ENCODE peak calls at places on chromosomes 11 and 22, in ten cellular contexts. L is mammary epithelial cell, Z is K562, U is neuronal stem cell, C is fibroblast of lung, B is GM23338, D is mesenchymal stem cell, Q is OCI-LY7, F is neural progenitor cell, V is GM23248. J is an unnamed sample. For H3K36me3, the result is how much of the 10 kb centered on the place peaks cover.

GRCh38 chr22:32185821-32186220 is 19.1 kb downstream of the RFPL2 start:
- DNase-seq in F (no peak), Q (no peak), V (no peak), U (no peak), Z (no peak), C (no peak), B (no peak), L (no peak), D (no peak), J (no peak)

GRCh38 chr11:37504066-37504611 is 906.1 kb upstream of the RAG2 start:
- DNase-seq in D (peak), F (peak), C (peak), Q (no peak), V (peak), L (peak), Z (no peak), B (peak), U (peak), J (peak)

GRCh38 chr11:47605921-47606320 is 11.7 kb upstream of the C1QTNF4 start:
- DNase-seq in U (no peak), C (no peak), V (no peak), F (no peak), Q (no peak), D (no peak), Z (no peak), B (no peak), L (no peak), J (no peak)

GRCh38 chr22:44438056-44438455 is 60.0 kb downstream of the RTL6 start:
- DNase-seq in F (peak), Z (no peak), C (no peak), V (no peak), B (peak), U (no peak), D (no peak), Q (no peak), L (no peak), J (no peak)

GRCh38 chr22:25508761-25509321 is 55.6 kb upstream of the GRK3 start:
- DNase-seq in Q (no peak), Z (no peak), U (no peak), C (no peak), F (no peak), D (no peak), V (no peak), L (no peak), B (no peak), J (no peak)

GRCh38 chr11:61870429-61871039 is 20.8 kb downstream of the FADS3 start:
- DNase-seq in L (no peak), D (peak), C (peak), B (no peak), Z (no peak), F (no peak), V (peak), Q (no peak), U (no peak), J (no peak)

GRCh38 chr11:102727890-102728289 is 3.1 kb upstream of the MMP8 start:
- DNase-seq in L (peak), Q (no peak), V (peak), C (peak), Z (no peak), B (no peak), U (no peak), D (peak), F (no peak), J (peak)

GRCh38 chr11:126115253-126115540 is 52.5 kb upstream of the CDON start:
- DNase-seq in L (no peak), D (peak), C (peak), Z (no peak), Q (no peak), B (no peak), U (no peak), V (peak), F (no peak), J (peak)

GRCh38 chr11:128633384-128633965 is 46.1 kb upstream of the ETS1 start:
- DNase-seq in Q (no peak), U (no peak), L (no peak), D (no peak), C (no peak), V (no peak), F (no peak), Z (no peak), B (no peak), J (no peak)

GRCh38 chr11:106424111-106424510 is 346.6 kb downstream of the AASDHPPT start:
- DNase-seq in V (peak), F (no peak), Z (no peak), L (peak), D (peak), Q (no peak), B (no peak), U (no peak), C (peak), J (peak)

GRCh38 chr11:69868003-69868865 is 49.0 kb upstream of the FGF3 start:
- DNase-seq in U (peak), L (no peak), D (no peak), F (peak), Q (no peak), Z (no peak), B (peak), V (no peak), C (no peak), J (no peak)

GRCh38 chr22:40782521-40782920 is 36.6 kb downstream of the SLC25A17 start:
- DNase-seq in Z (no peak), D (no peak), B (no peak), L (peak), Q (no peak), V (no peak), C (no peak), F (no peak), U (no peak), J (peak)

GRCh38 chr11:35584321-35584720 is 33.9 kb upstream of the FJX1 start:
- DNase-seq in F (no peak), C (peak), L (peak), Q (no peak), V (peak), Z (no peak), U (no peak), D (peak), B (no peak), J (peak)

GRCh38 chr22:23183107-23183698 is 2.9 kb downstream of the BCR start:
- DNase-seq in Z (peak), F (peak), B (peak), V (peak), C (peak), L (peak), U (peak), Q (peak), D (peak), J (peak)

GRCh38 chr11:126210871-126211235 is 597 bp downstream of the RPUSD4 start:
- DNase-seq in C (no peak), V (peak), Q (no peak), D (no peak), F (peak), L (no peak), Z (no peak), B (no peak), U (no peak), J (no peak)

GRCh38 chr11:103494491-103494890 is 385.3 kb downstream of the DYNC2H1 start:
- DNase-seq in D (no peak), Z (no peak), L (no peak), B (no peak), F (no peak), U (no peak), Q (no peak), V (peak), C (peak), J (no peak)

GRCh38 chr11:67351275-67352005 is 1.9 kb downstream of the POLD4 start:
- DNase-seq in D (peak), Q (peak), L (peak), Z (peak), F (peak), B (peak), C (peak), U (no peak), V (peak), J (peak)

GRCh38 chr11:96696736-96697135 is 306.9 kb downstream of the JRKL start:
- DNase-seq in Q (no peak), V (no peak), D (no peak), U (no peak), F (no peak), B (peak), Z (no peak), C (no peak), L (no peak), J (no peak)

GRCh38 chr11:74559934-74560309 is 32.5 kb upstream of the POLD3 start:
- DNase-seq in Q (no peak), L (no peak), U (no peak), D (no peak), B (no peak), C (no peak), Z (no peak), V (peak), F (no peak), J (peak)

GRCh38 chr22:32142600-32142999 is 16.5 kb downstream of the C22orf42 start:
- DNase-seq in Q (no peak), B (no peak), V (no peak), C (no peak), U (no peak), D (no peak), F (no peak), L (no peak), Z (no peak), J (no peak)

GRCh38 chr11:559712-560304 is 730 bp downstream of the LMNTD2 start:
- DNase-seq in Q (no peak), U (no peak), L (no peak), C (no peak), B (peak), Z (peak), D (no peak), V (no peak), F (no peak), J (no peak)

GRCh38 chr11:128328955-128329551 is 258.3 kb downstream of the ETS1 start:
- DNase-seq in Q (no peak), B (no peak), U (no peak), V (no peak), F (no peak), Z (no peak), L (no peak), D (no peak), C (no peak), J (no peak)

GRCh38 chr11:82494988-82495432 is 238.7 kb downstream of the FAM181B start:
- DNase-seq in C (no peak), Z (no peak), D (peak), Q (peak), L (peak), F (peak), B (peak), U (no peak), V (no peak), J (peak)

GRCh38 chr11:69524991-69525411 is 43.5 kb downstream of the LINC01488 start:
- DNase-seq in L (no peak), B (no peak), U (no peak), Q (no peak), C (no peak), Z (no peak), D (no peak), F (no peak), V (no peak), J (no peak)

GRCh38 chr11:125348704-125349635 is 147.1 kb downstream of the FEZ1 start:
- DNase-seq in B (peak), V (peak), F (peak), D (peak), L (no peak), U (no peak), C (peak), Q (peak), Z (peak), J (peak)

GRCh38 chr22:35661377-35661937 is 13.2 kb downstream of the APOL6 start:
- DNase-seq in F (no peak), C (peak), L (peak), Q (no peak), V (peak), Z (no peak), B (no peak), U (no peak), D (peak), J (no peak)

GRCh38 chr11:63770763-63771162 is 2.2 kb upstream of the ZFTA start:
- DNase-seq in B (no peak), L (no peak), Q (no peak), U (no peak), Z (no peak), F (peak), V (peak), C (no peak), D (peak), J (no peak)

GRCh38 chr11:7239877-7240276 is 11.8 kb upstream of the SYT9 start:
- DNase-seq in D (no peak), Z (no peak), Q (no peak), B (peak), F (peak), V (no peak), L (no peak), U (no peak), C (no peak), J (no peak)

GRCh38 chr11:126104420-126104819 is 41.8 kb upstream of the CDON start:
- DNase-seq in L (no peak), D (no peak), U (peak), Q (no peak), C (no peak), V (no peak), Z (no peak), B (peak), F (peak), J (no peak)

GRCh38 chr11:122796128-122796717 is 42.1 kb upstream of the CRTAM start:
- DNase-seq in L (no peak), D (peak), Z (peak), Q (peak), C (peak), V (peak), B (peak), F (peak), U (peak), J (peak)

GRCh38 chr22:29208879-29209623 is 3.4 kb downstream of the EMID1 start:
- DNase-seq in B (no peak), Q (peak), D (no peak), L (no peak), C (no peak), Z (no peak), V (no peak), U (no peak), F (no peak), J (no peak)

GRCh38 chr22:41557401-41558240 is 3.2 kb upstream of the CSDC2 start:
- DNase-seq in B (peak), V (peak), F (no peak), C (peak), Z (peak), Q (no peak), D (peak), U (no peak), L (peak), J (no peak)

GRCh38 chr11:122632178-122632824 is 23.2 kb upstream of the UBASH3B start:
- DNase-seq in Q (no peak), U (no peak), B (no peak), Z (no peak), C (peak), V (peak), D (peak), L (peak), F (no peak), J (no peak)

GRCh38 chr22:41746563-41747400 is 47.5 kb downstream of the MEI1 start:
- DNase-seq in B (peak), L (peak), Z (peak), F (peak), D (peak), Q (peak), C (peak), V (peak), U (peak), J (peak)

GRCh38 chr11:113091578-113091844 is 130.3 kb downstream of the NCAM1 start:
- DNase-seq in U (no peak), B (no peak), C (no peak), Z (no peak), V (peak), F (no peak), D (peak), L (no peak), Q (no peak), J (no peak)

GRCh38 chr11:70883973-70884688 is 368.2 kb downstream of the SHANK2 start:
- DNase-seq in D (no peak), F (no peak), Z (no peak), B (no peak), U (no peak), C (no peak), V (peak), L (no peak), Q (no peak), J (no peak)

GRCh38 chr22:24009227-24010017 is 1.7 kb upstream of the CABIN1 start:
- DNase-seq in Z (no peak), V (no peak), F (no peak), Q (peak), L (no peak), C (no peak), D (no peak), U (no peak), B (no peak), J (no peak)

DNA sequence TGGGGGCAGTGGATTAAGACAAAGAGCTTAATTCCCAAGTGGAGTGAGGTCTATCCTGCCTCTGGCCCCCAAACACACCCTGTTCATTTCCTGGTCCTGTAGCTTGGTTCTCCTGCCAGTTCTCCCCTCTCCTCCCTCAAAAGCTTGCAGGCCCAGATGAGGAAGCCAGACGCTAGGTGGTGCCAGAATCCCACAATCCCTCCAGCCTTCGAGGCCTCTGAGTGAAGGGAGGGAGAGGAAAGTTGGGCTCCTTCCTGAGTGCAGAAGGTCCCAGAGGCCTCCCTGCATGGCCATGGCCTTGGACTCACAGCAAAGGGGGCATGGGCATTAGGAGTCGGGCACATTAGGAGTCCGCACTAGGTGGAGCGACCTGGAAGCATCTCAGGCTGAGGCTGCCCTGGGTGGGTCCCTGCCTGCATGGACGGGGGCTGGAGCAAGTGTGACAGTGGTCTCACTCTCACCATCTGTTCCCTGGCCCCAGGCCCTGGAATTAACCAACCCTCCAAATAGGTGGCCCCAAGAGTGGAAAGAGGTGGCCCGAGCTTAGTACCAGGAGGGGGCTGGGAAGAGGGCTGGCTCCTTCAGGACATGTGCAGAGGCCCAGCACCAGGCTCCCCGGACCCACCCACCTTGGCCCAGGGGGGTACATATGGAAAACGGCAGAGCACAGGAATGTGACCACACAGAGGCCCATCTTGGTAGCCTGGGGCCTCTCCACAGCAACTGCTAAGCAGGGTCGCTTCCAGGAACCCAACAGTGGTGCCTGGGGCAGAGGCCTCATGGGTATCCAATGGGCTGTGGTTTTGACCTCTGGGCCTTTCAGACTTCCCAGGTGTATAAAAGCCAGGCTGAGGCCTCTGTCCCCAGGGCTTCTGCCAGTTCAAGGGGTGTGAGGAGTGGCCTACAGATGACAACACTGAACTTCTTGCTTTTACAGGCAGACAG is 5.2 kb downstream of the FXYD2 start:
- DNase-seq in Z (peak), F (peak), D (peak), L (peak), B (peak), V (peak), Q (peak), U (peak), C (peak), J (peak)
- H2AFZ ChIP-seq in Z (no peak), F (no peak), D (no peak), L (no peak), B (peak), V (no peak), Q (no peak), U (no peak), C (no peak), J (no peak)

GRCh38 chr11:108147150-108147549 is 25.8 kb downstream of the ACAT1 start:
- DNase-seq in F (no peak), L (no peak), Z (no peak), D (no peak), U (no peak), C (no peak), Q (no peak), B (no peak), V (peak), J (no peak)

GRCh38 chr11:108137212-108137611 is 15.8 kb downstream of the ACAT1 start:
- DNase-seq in Z (no peak), C (no peak), V (no peak), B (no peak), F (no peak), L (no peak), Q (no peak), D (no peak), U (no peak), J (no peak)

GRCh38 chr11:108144615-108145014 is 23.2 kb downstream of the ACAT1 start:
- DNase-seq in D (no peak), B (no peak), Q (no peak), L (no peak), C (no peak), Z (no peak), U (no peak), V (no peak), F (no peak), J (no peak)

GRCh38 chr11:108142304-108142703 is 20.9 kb downstream of the ACAT1 start:
- DNase-seq in V (no peak), L (no peak), Z (no peak), F (no peak), D (no peak), C (no peak), Q (no peak), B (no peak), U (no peak), J (no peak)
- H3K36me3 ChIP-seq in V (half or more), L (under half), Z (half or more), F (under half), D (under half), C (under half), Q (half or more), B (under half), U (half or more), J (under half)

GRCh38 chr11:26571861-26572654 is at the start of gene MUC15:
- DNase-seq in B (peak), Q (no peak), U (no peak), C (no peak), D (no peak), Z (no peak), L (no peak), F (no peak), V (no peak), J (no peak)
- H2AFZ ChIP-seq in B (peak), Q (no peak), U (peak), C (no peak), D (no peak), Z (no peak), L (peak), F (peak), V (no peak), J (no peak)

DNA sequence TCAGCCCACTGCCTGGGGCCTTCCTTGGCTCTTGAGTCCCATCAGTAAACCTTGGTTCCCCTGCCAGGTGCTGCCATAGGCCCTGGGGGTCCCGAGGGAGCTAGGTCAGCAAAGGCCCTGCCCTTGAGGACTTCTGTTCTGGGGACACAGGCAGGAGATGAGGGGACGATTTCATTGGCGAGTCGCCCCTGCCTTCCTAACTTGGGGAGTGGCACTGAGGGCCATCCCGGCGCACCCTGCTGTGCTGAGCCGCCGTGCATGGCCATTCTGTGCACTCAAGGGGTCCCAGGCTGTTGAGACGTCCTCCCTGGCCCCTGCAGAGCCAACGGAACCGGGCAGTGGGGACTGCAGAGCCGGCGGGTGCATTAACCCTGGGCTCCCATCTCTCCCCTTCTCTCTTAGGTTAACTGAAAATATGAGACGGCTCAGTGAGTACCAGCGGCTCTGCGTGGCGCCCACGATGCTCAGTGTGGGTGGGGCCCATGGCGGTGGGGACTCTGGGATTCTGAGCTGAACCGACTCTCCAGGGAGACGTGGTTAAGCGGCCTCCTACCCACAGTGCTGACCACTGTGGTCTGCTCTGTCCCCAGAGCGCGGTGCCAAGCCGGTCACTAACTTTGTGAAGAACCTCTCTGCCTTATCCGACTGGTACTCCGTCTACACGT is 43.4 kb downstream of the GRAMD4 start:
- DNase-seq in B (no peak), V (no peak), F (no peak), Q (no peak), U (no peak), D (no peak), L (no peak), C (no peak), Z (no peak), J (no peak)
- H3K36me3 ChIP-seq in B (under half), V (under half), F (under half), Q (under half), U (under half), D (half or more), L (under half), C (under half), Z (under half), J (under half)